ENCODE peak calls at places on chromosome 13, in seven cellular contexts. One of them, this sample, is unnamed.

GRCh38 chr13:21124853-21125252 is 51.5 kb downstream of the SKA3 start:
- DNase-seq in activated T-cell treated with anti-CD3 and anti-CD28 coated beads, Interleukin-2, amount 50 U/mL, for 72 hours: no peak
- DNase-seq in mucosa of gallbladder: no peak
- DNase-seq in mesothelial cell of epicardium: peak
- DNase-seq in HS-5: no peak
- DNase-seq in stimulated activated CD4-positive, alpha-beta T cell treated with anti-CD3 and anti-CD28 coated beads, Interleukin-1b, Interleukin-23, amount 100 ng/mL, for 4 hours: no peak
- DNase-seq in GM04503: no peak
- DNase-seq in this sample: no peak

GRCh38 chr13:90919153-90919552 is 428.3 kb upstream of the MIR17HG start:
- DNase-seq in activated T-cell treated with anti-CD3 and anti-CD28 coated beads, Interleukin-2, amount 50 U/mL, for 72 hours: no peak
- DNase-seq in mucosa of gallbladder: no peak
- DNase-seq in mesothelial cell of epicardium: no peak
- DNase-seq in HS-5: no peak
- DNase-seq in stimulated activated CD4-positive, alpha-beta T cell treated with anti-CD3 and anti-CD28 coated beads, Interleukin-1b, Interleukin-23, amount 100 ng/mL, for 4 hours: no peak
- DNase-seq in GM04503: no peak
- DNase-seq in this sample: no peak

GRCh38 chr13:29260684-29261083 is 334.8 kb downstream of the SLC7A1 start:
- DNase-seq in activated T-cell treated with anti-CD3 and anti-CD28 coated beads, Interleukin-2, amount 50 U/mL, for 72 hours: no peak
- DNase-seq in mucosa of gallbladder: no peak
- DNase-seq in mesothelial cell of epicardium: no peak
- DNase-seq in HS-5: no peak
- DNase-seq in stimulated activated CD4-positive, alpha-beta T cell treated with anti-CD3 and anti-CD28 coated beads, Interleukin-1b, Interleukin-23, amount 100 ng/mL, for 4 hours: no peak
- DNase-seq in GM04503: no peak
- DNase-seq in this sample: no peak

GRCh38 chr13:50476579-50476978 is 366.9 kb downstream of the DLEU7 start:
- DNase-seq in activated T-cell treated with anti-CD3 and anti-CD28 coated beads, Interleukin-2, amount 50 U/mL, for 72 hours: no peak
- DNase-seq in mucosa of gallbladder: no peak
- DNase-seq in mesothelial cell of epicardium: no peak
- DNase-seq in HS-5: no peak
- DNase-seq in stimulated activated CD4-positive, alpha-beta T cell treated with anti-CD3 and anti-CD28 coated beads, Interleukin-1b, Interleukin-23, amount 100 ng/mL, for 4 hours: no peak
- DNase-seq in GM04503: no peak
- DNase-seq in this sample: no peak

GRCh38 chr13:82356667-82357066 is 1525.6 kb downstream of the SLITRK1 start:
- DNase-seq in activated T-cell treated with anti-CD3 and anti-CD28 coated beads, Interleukin-2, amount 50 U/mL, for 72 hours: no peak
- DNase-seq in mucosa of gallbladder: no peak
- DNase-seq in mesothelial cell of epicardium: no peak
- DNase-seq in HS-5: no peak
- DNase-seq in stimulated activated CD4-positive, alpha-beta T cell treated with anti-CD3 and anti-CD28 coated beads, Interleukin-1b, Interleukin-23, amount 100 ng/mL, for 4 hours: no peak
- DNase-seq in GM04503: no peak
- DNase-seq in this sample: no peak

GRCh38 chr13:102392810-102393209 is 9.0 kb downstream of the FGF14 start:
- DNase-seq in activated T-cell treated with anti-CD3 and anti-CD28 coated beads, Interleukin-2, amount 50 U/mL, for 72 hours: peak
- DNase-seq in mucosa of gallbladder: no peak
- DNase-seq in mesothelial cell of epicardium: no peak
- DNase-seq in HS-5: no peak
- DNase-seq in stimulated activated CD4-positive, alpha-beta T cell treated with anti-CD3 and anti-CD28 coated beads, Interleukin-1b, Interleukin-23, amount 100 ng/mL, for 4 hours: no peak
- DNase-seq in GM04503: no peak
- DNase-seq in this sample: no peak

GRCh38 chr13:33633701-33634525 is 184.0 kb upstream of the RFC3 start:
- DNase-seq in activated T-cell treated with anti-CD3 and anti-CD28 coated beads, Interleukin-2, amount 50 U/mL, for 72 hours: no peak
- DNase-seq in mucosa of gallbladder: no peak
- DNase-seq in mesothelial cell of epicardium: no peak
- DNase-seq in HS-5: no peak
- DNase-seq in stimulated activated CD4-positive, alpha-beta T cell treated with anti-CD3 and anti-CD28 coated beads, Interleukin-1b, Interleukin-23, amount 100 ng/mL, for 4 hours: no peak
- DNase-seq in GM04503: no peak
- DNase-seq in this sample: no peak

GRCh38 chr13:41458187-41458938 is 1.0 kb downstream of the RGCC start:
- DNase-seq in activated T-cell treated with anti-CD3 and anti-CD28 coated beads, Interleukin-2, amount 50 U/mL, for 72 hours: peak
- DNase-seq in mucosa of gallbladder: peak
- DNase-seq in mesothelial cell of epicardium: peak
- DNase-seq in HS-5: no peak
- DNase-seq in stimulated activated CD4-positive, alpha-beta T cell treated with anti-CD3 and anti-CD28 coated beads, Interleukin-1b, Interleukin-23, amount 100 ng/mL, for 4 hours: no peak
- DNase-seq in GM04503: no peak
- DNase-seq in this sample: peak

GRCh38 chr13:51635137-51635878 is 51.0 kb downstream of the WDFY2 start:
- DNase-seq in activated T-cell treated with anti-CD3 and anti-CD28 coated beads, Interleukin-2, amount 50 U/mL, for 72 hours: no peak
- DNase-seq in mucosa of gallbladder: no peak
- DNase-seq in mesothelial cell of epicardium: no peak
- DNase-seq in HS-5: no peak
- DNase-seq in stimulated activated CD4-positive, alpha-beta T cell treated with anti-CD3 and anti-CD28 coated beads, Interleukin-1b, Interleukin-23, amount 100 ng/mL, for 4 hours: no peak
- DNase-seq in GM04503: no peak
- DNase-seq in this sample: no peak

GRCh38 chr13:83248751-83249150 is 633.5 kb downstream of the SLITRK1 start:
- DNase-seq in activated T-cell treated with anti-CD3 and anti-CD28 coated beads, Interleukin-2, amount 50 U/mL, for 72 hours: no peak
- DNase-seq in mucosa of gallbladder: no peak
- DNase-seq in mesothelial cell of epicardium: no peak
- DNase-seq in HS-5: no peak
- DNase-seq in stimulated activated CD4-positive, alpha-beta T cell treated with anti-CD3 and anti-CD28 coated beads, Interleukin-1b, Interleukin-23, amount 100 ng/mL, for 4 hours: no peak
- DNase-seq in GM04503: no peak
- DNase-seq in this sample: no peak

GRCh38 chr13:74889321-74889720 is 592.6 kb downstream of the TBC1D4 start:
- DNase-seq in activated T-cell treated with anti-CD3 and anti-CD28 coated beads, Interleukin-2, amount 50 U/mL, for 72 hours: no peak
- DNase-seq in mucosa of gallbladder: no peak
- DNase-seq in mesothelial cell of epicardium: no peak
- DNase-seq in HS-5: no peak
- DNase-seq in stimulated activated CD4-positive, alpha-beta T cell treated with anti-CD3 and anti-CD28 coated beads, Interleukin-1b, Interleukin-23, amount 100 ng/mL, for 4 hours: no peak
- DNase-seq in GM04503: no peak
- DNase-seq in this sample: no peak

GRCh38 chr13:105144936-105145335 is 1390.5 kb downstream of the EFNB2 start:
- DNase-seq in activated T-cell treated with anti-CD3 and anti-CD28 coated beads, Interleukin-2, amount 50 U/mL, for 72 hours: no peak
- DNase-seq in mucosa of gallbladder: no peak
- DNase-seq in mesothelial cell of epicardium: no peak
- DNase-seq in HS-5: no peak
- DNase-seq in stimulated activated CD4-positive, alpha-beta T cell treated with anti-CD3 and anti-CD28 coated beads, Interleukin-1b, Interleukin-23, amount 100 ng/mL, for 4 hours: no peak
- DNase-seq in GM04503: no peak
- DNase-seq in this sample: no peak

GRCh38 chr13:109256866-109257760 is 529.3 kb downstream of the IRS2 start:
- DNase-seq in activated T-cell treated with anti-CD3 and anti-CD28 coated beads, Interleukin-2, amount 50 U/mL, for 72 hours: no peak
- DNase-seq in mucosa of gallbladder: peak
- DNase-seq in mesothelial cell of epicardium: no peak
- DNase-seq in HS-5: peak
- DNase-seq in stimulated activated CD4-positive, alpha-beta T cell treated with anti-CD3 and anti-CD28 coated beads, Interleukin-1b, Interleukin-23, amount 100 ng/mL, for 4 hours: no peak
- DNase-seq in GM04503: peak
- DNase-seq in this sample: no peak

GRCh38 chr13:40640845-40641458 is 25.5 kb downstream of the FOXO1 start:
- DNase-seq in activated T-cell treated with anti-CD3 and anti-CD28 coated beads, Interleukin-2, amount 50 U/mL, for 72 hours: peak
- DNase-seq in mucosa of gallbladder: no peak
- DNase-seq in mesothelial cell of epicardium: no peak
- DNase-seq in HS-5: no peak
- DNase-seq in stimulated activated CD4-positive, alpha-beta T cell treated with anti-CD3 and anti-CD28 coated beads, Interleukin-1b, Interleukin-23, amount 100 ng/mL, for 4 hours: no peak
- DNase-seq in GM04503: no peak
- DNase-seq in this sample: no peak

GRCh38 chr13:95432141-95432540 is 120.4 kb upstream of the CLDN10 start:
- DNase-seq in activated T-cell treated with anti-CD3 and anti-CD28 coated beads, Interleukin-2, amount 50 U/mL, for 72 hours: no peak
- DNase-seq in mucosa of gallbladder: no peak
- DNase-seq in mesothelial cell of epicardium: no peak
- DNase-seq in HS-5: no peak
- DNase-seq in stimulated activated CD4-positive, alpha-beta T cell treated with anti-CD3 and anti-CD28 coated beads, Interleukin-1b, Interleukin-23, amount 100 ng/mL, for 4 hours: no peak
- DNase-seq in GM04503: no peak
- DNase-seq in this sample: no peak

GRCh38 chr13:31234729-31235128 is 35.0 kb downstream of the B3GLCT start:
- DNase-seq in activated T-cell treated with anti-CD3 and anti-CD28 coated beads, Interleukin-2, amount 50 U/mL, for 72 hours: no peak
- DNase-seq in mucosa of gallbladder: no peak
- DNase-seq in mesothelial cell of epicardium: no peak
- DNase-seq in HS-5: no peak
- DNase-seq in stimulated activated CD4-positive, alpha-beta T cell treated with anti-CD3 and anti-CD28 coated beads, Interleukin-1b, Interleukin-23, amount 100 ng/mL, for 4 hours: no peak
- DNase-seq in GM04503: no peak
- DNase-seq in this sample: no peak

GRCh38 chr13:42819712-42820111 is 38.3 kb downstream of the FAM216B start:
- DNase-seq in activated T-cell treated with anti-CD3 and anti-CD28 coated beads, Interleukin-2, amount 50 U/mL, for 72 hours: no peak
- DNase-seq in mucosa of gallbladder: no peak
- DNase-seq in mesothelial cell of epicardium: no peak
- DNase-seq in HS-5: no peak
- DNase-seq in stimulated activated CD4-positive, alpha-beta T cell treated with anti-CD3 and anti-CD28 coated beads, Interleukin-1b, Interleukin-23, amount 100 ng/mL, for 4 hours: no peak
- DNase-seq in GM04503: no peak
- DNase-seq in this sample: no peak

GRCh38 chr13:50208826-50209335 is 193.6 kb downstream of the KCNRG start:
- DNase-seq in activated T-cell treated with anti-CD3 and anti-CD28 coated beads, Interleukin-2, amount 50 U/mL, for 72 hours: peak
- DNase-seq in mucosa of gallbladder: peak
- DNase-seq in mesothelial cell of epicardium: no peak
- DNase-seq in HS-5: no peak
- DNase-seq in stimulated activated CD4-positive, alpha-beta T cell treated with anti-CD3 and anti-CD28 coated beads, Interleukin-1b, Interleukin-23, amount 100 ng/mL, for 4 hours: no peak
- DNase-seq in GM04503: no peak
- DNase-seq in this sample: peak

GRCh38 chr13:23999411-23999810 is 102.1 kb upstream of the C1QTNF9B start:
- DNase-seq in activated T-cell treated with anti-CD3 and anti-CD28 coated beads, Interleukin-2, amount 50 U/mL, for 72 hours: no peak
- DNase-seq in mucosa of gallbladder: no peak
- DNase-seq in mesothelial cell of epicardium: no peak
- DNase-seq in HS-5: no peak
- DNase-seq in stimulated activated CD4-positive, alpha-beta T cell treated with anti-CD3 and anti-CD28 coated beads, Interleukin-1b, Interleukin-23, amount 100 ng/mL, for 4 hours: no peak
- DNase-seq in GM04503: no peak
- DNase-seq in this sample: no peak

GRCh38 chr13:113272791-113273190 is 24.2 kb upstream of the LAMP1 start:
- DNase-seq in activated T-cell treated with anti-CD3 and anti-CD28 coated beads, Interleukin-2, amount 50 U/mL, for 72 hours: no peak
- DNase-seq in mucosa of gallbladder: no peak
- DNase-seq in mesothelial cell of epicardium: no peak
- DNase-seq in HS-5: no peak
- DNase-seq in stimulated activated CD4-positive, alpha-beta T cell treated with anti-CD3 and anti-CD28 coated beads, Interleukin-1b, Interleukin-23, amount 100 ng/mL, for 4 hours: no peak
- DNase-seq in GM04503: no peak
- DNase-seq in this sample: no peak

GRCh38 chr13:62126400-62126799 is 710.8 kb upstream of the PCDH20 start:
- DNase-seq in activated T-cell treated with anti-CD3 and anti-CD28 coated beads, Interleukin-2, amount 50 U/mL, for 72 hours: no peak
- DNase-seq in mucosa of gallbladder: no peak
- DNase-seq in mesothelial cell of epicardium: no peak
- DNase-seq in HS-5: no peak
- DNase-seq in stimulated activated CD4-positive, alpha-beta T cell treated with anti-CD3 and anti-CD28 coated beads, Interleukin-1b, Interleukin-23, amount 100 ng/mL, for 4 hours: no peak
- DNase-seq in GM04503: no peak
- DNase-seq in this sample: no peak

GRCh38 chr13:110149036-110149435 is 157.9 kb downstream of the COL4A1 start:
- DNase-seq in activated T-cell treated with anti-CD3 and anti-CD28 coated beads, Interleukin-2, amount 50 U/mL, for 72 hours: no peak
- DNase-seq in mucosa of gallbladder: no peak
- DNase-seq in mesothelial cell of epicardium: no peak
- DNase-seq in HS-5: no peak
- DNase-seq in stimulated activated CD4-positive, alpha-beta T cell treated with anti-CD3 and anti-CD28 coated beads, Interleukin-1b, Interleukin-23, amount 100 ng/mL, for 4 hours: no peak
- DNase-seq in GM04503: no peak
- DNase-seq in this sample: no peak

GRCh38 chr13:97205465-97205864 is 16.7 kb upstream of the MBNL2 start:
- DNase-seq in activated T-cell treated with anti-CD3 and anti-CD28 coated beads, Interleukin-2, amount 50 U/mL, for 72 hours: no peak
- DNase-seq in mucosa of gallbladder: no peak
- DNase-seq in mesothelial cell of epicardium: no peak
- DNase-seq in HS-5: no peak
- DNase-seq in stimulated activated CD4-positive, alpha-beta T cell treated with anti-CD3 and anti-CD28 coated beads, Interleukin-1b, Interleukin-23, amount 100 ng/mL, for 4 hours: no peak
- DNase-seq in GM04503: no peak
- DNase-seq in this sample: no peak

GRCh38 chr13:111202745-111203144 is 87.6 kb downstream of the ARHGEF7 start:
- DNase-seq in activated T-cell treated with anti-CD3 and anti-CD28 coated beads, Interleukin-2, amount 50 U/mL, for 72 hours: no peak
- DNase-seq in mucosa of gallbladder: no peak
- DNase-seq in mesothelial cell of epicardium: peak
- DNase-seq in HS-5: peak
- DNase-seq in stimulated activated CD4-positive, alpha-beta T cell treated with anti-CD3 and anti-CD28 coated beads, Interleukin-1b, Interleukin-23, amount 100 ng/mL, for 4 hours: no peak
- DNase-seq in GM04503: peak
- DNase-seq in this sample: no peak

GRCh38 chr13:68304287-68304893 is 1074.3 kb upstream of the PCDH9 start:
- DNase-seq in activated T-cell treated with anti-CD3 and anti-CD28 coated beads, Interleukin-2, amount 50 U/mL, for 72 hours: no peak
- DNase-seq in mucosa of gallbladder: no peak
- DNase-seq in mesothelial cell of epicardium: no peak
- DNase-seq in HS-5: peak
- DNase-seq in stimulated activated CD4-positive, alpha-beta T cell treated with anti-CD3 and anti-CD28 coated beads, Interleukin-1b, Interleukin-23, amount 100 ng/mL, for 4 hours: no peak
- DNase-seq in GM04503: no peak
- DNase-seq in this sample: no peak

GRCh38 chr13:77429320-77430142 is 102.6 kb upstream of the MYCBP2 start:
- DNase-seq in activated T-cell treated with anti-CD3 and anti-CD28 coated beads, Interleukin-2, amount 50 U/mL, for 72 hours: peak
- DNase-seq in mucosa of gallbladder: no peak
- DNase-seq in mesothelial cell of epicardium: no peak
- DNase-seq in HS-5: no peak
- DNase-seq in stimulated activated CD4-positive, alpha-beta T cell treated with anti-CD3 and anti-CD28 coated beads, Interleukin-1b, Interleukin-23, amount 100 ng/mL, for 4 hours: peak
- DNase-seq in GM04503: peak
- DNase-seq in this sample: no peak

GRCh38 chr13:68616600-68617222 is 1386.6 kb upstream of the PCDH9 start:
- DNase-seq in activated T-cell treated with anti-CD3 and anti-CD28 coated beads, Interleukin-2, amount 50 U/mL, for 72 hours: no peak
- DNase-seq in mucosa of gallbladder: no peak
- DNase-seq in mesothelial cell of epicardium: no peak
- DNase-seq in HS-5: no peak
- DNase-seq in stimulated activated CD4-positive, alpha-beta T cell treated with anti-CD3 and anti-CD28 coated beads, Interleukin-1b, Interleukin-23, amount 100 ng/mL, for 4 hours: no peak
- DNase-seq in GM04503: no peak
- DNase-seq in this sample: no peak

GRCh38 chr13:20401958-20402856 is 123.5 kb downstream of the CRYL1 start:
- DNase-seq in activated T-cell treated with anti-CD3 and anti-CD28 coated beads, Interleukin-2, amount 50 U/mL, for 72 hours: no peak
- DNase-seq in mucosa of gallbladder: no peak
- DNase-seq in mesothelial cell of epicardium: no peak
- DNase-seq in HS-5: no peak
- DNase-seq in stimulated activated CD4-positive, alpha-beta T cell treated with anti-CD3 and anti-CD28 coated beads, Interleukin-1b, Interleukin-23, amount 100 ng/mL, for 4 hours: no peak
- DNase-seq in GM04503: no peak
- DNase-seq in this sample: no peak

GRCh38 chr13:108915095-108915633 is 285.8 kb downstream of the MYO16 start:
- DNase-seq in activated T-cell treated with anti-CD3 and anti-CD28 coated beads, Interleukin-2, amount 50 U/mL, for 72 hours: no peak
- DNase-seq in mucosa of gallbladder: peak
- DNase-seq in mesothelial cell of epicardium: no peak
- DNase-seq in HS-5: no peak
- DNase-seq in stimulated activated CD4-positive, alpha-beta T cell treated with anti-CD3 and anti-CD28 coated beads, Interleukin-1b, Interleukin-23, amount 100 ng/mL, for 4 hours: no peak
- DNase-seq in GM04503: no peak
- DNase-seq in this sample: no peak

GRCh38 chr13:50417597-50417996 is 402.4 kb downstream of the KCNRG start:
- DNase-seq in activated T-cell treated with anti-CD3 and anti-CD28 coated beads, Interleukin-2, amount 50 U/mL, for 72 hours: no peak
- DNase-seq in mucosa of gallbladder: no peak
- DNase-seq in mesothelial cell of epicardium: no peak
- DNase-seq in HS-5: no peak
- DNase-seq in stimulated activated CD4-positive, alpha-beta T cell treated with anti-CD3 and anti-CD28 coated beads, Interleukin-1b, Interleukin-23, amount 100 ng/mL, for 4 hours: no peak
- DNase-seq in GM04503: no peak
- DNase-seq in this sample: no peak

GRCh38 chr13:44159633-44160279 is 213.9 kb upstream of the SERP2 start:
- DNase-seq in activated T-cell treated with anti-CD3 and anti-CD28 coated beads, Interleukin-2, amount 50 U/mL, for 72 hours: no peak
- DNase-seq in mucosa of gallbladder: no peak
- DNase-seq in mesothelial cell of epicardium: no peak
- DNase-seq in HS-5: no peak
- DNase-seq in stimulated activated CD4-positive, alpha-beta T cell treated with anti-CD3 and anti-CD28 coated beads, Interleukin-1b, Interleukin-23, amount 100 ng/mL, for 4 hours: no peak
- DNase-seq in GM04503: no peak
- DNase-seq in this sample: no peak

GRCh38 chr13:83182845-83183244 is 699.4 kb downstream of the SLITRK1 start:
- DNase-seq in activated T-cell treated with anti-CD3 and anti-CD28 coated beads, Interleukin-2, amount 50 U/mL, for 72 hours: no peak
- DNase-seq in mucosa of gallbladder: no peak
- DNase-seq in mesothelial cell of epicardium: no peak
- DNase-seq in HS-5: no peak
- DNase-seq in stimulated activated CD4-positive, alpha-beta T cell treated with anti-CD3 and anti-CD28 coated beads, Interleukin-1b, Interleukin-23, amount 100 ng/mL, for 4 hours: no peak
- DNase-seq in GM04503: no peak
- DNase-seq in this sample: no peak

GRCh38 chr13:112835344-112835743 is 133.7 kb upstream of the MCF2L start:
- DNase-seq in activated T-cell treated with anti-CD3 and anti-CD28 coated beads, Interleukin-2, amount 50 U/mL, for 72 hours: no peak
- DNase-seq in mucosa of gallbladder: no peak
- DNase-seq in mesothelial cell of epicardium: no peak
- DNase-seq in HS-5: no peak
- DNase-seq in stimulated activated CD4-positive, alpha-beta T cell treated with anti-CD3 and anti-CD28 coated beads, Interleukin-1b, Interleukin-23, amount 100 ng/mL, for 4 hours: no peak
- DNase-seq in GM04503: no peak
- DNase-seq in this sample: no peak

GRCh38 chr13:74450976-74451375 is 316.8 kb upstream of the KLF12 start:
- DNase-seq in activated T-cell treated with anti-CD3 and anti-CD28 coated beads, Interleukin-2, amount 50 U/mL, for 72 hours: no peak
- DNase-seq in mucosa of gallbladder: no peak
- DNase-seq in mesothelial cell of epicardium: no peak
- DNase-seq in HS-5: peak
- DNase-seq in stimulated activated CD4-positive, alpha-beta T cell treated with anti-CD3 and anti-CD28 coated beads, Interleukin-1b, Interleukin-23, amount 100 ng/mL, for 4 hours: no peak
- DNase-seq in GM04503: no peak
- DNase-seq in this sample: no peak

GRCh38 chr13:80340643-80341097 is 256 bp downstream of the SPRY2 start:
- DNase-seq in activated T-cell treated with anti-CD3 and anti-CD28 coated beads, Interleukin-2, amount 50 U/mL, for 72 hours: peak
- DNase-seq in mucosa of gallbladder: peak
- DNase-seq in mesothelial cell of epicardium: no peak
- DNase-seq in HS-5: no peak
- DNase-seq in stimulated activated CD4-positive, alpha-beta T cell treated with anti-CD3 and anti-CD28 coated beads, Interleukin-1b, Interleukin-23, amount 100 ng/mL, for 4 hours: no peak
- DNase-seq in GM04503: no peak
- DNase-seq in this sample: no peak